ENCODE peak calls at places on chromosome 20, in five cellular contexts. B, P, A, T and X are unnamed samples.

GRCh38 chr20:31517373-31517772 is 3.1 kb downstream of the HM13 start:
- DNase-seq in B (no peak), P (peak), A (no peak), T (no peak), X (peak)

GRCh38 chr20:57897156-57897874 is 187.5 kb upstream of the PMEPA1 start:
- DNase-seq in B (no peak), P (no peak), A (no peak), T (no peak), X (no peak)

GRCh38 chr20:40970218-40970617 is 58.4 kb upstream of the TOP1 start:
- DNase-seq in B (no peak), P (no peak), A (peak), T (no peak), X (no peak)

GRCh38 chr20:58309607-58310290 is at the start of gene RAB22A:
- DNase-seq in B (peak), P (peak), A (peak), T (no peak), X (peak)

GRCh38 chr20:59190509-59190908 is 26.9 kb downstream of the ZNF831 start:
- DNase-seq in B (no peak), P (no peak), A (no peak), T (no peak), X (no peak)

GRCh38 chr20:1012359-1013168 is 10.5 kb upstream of the RSPO4 start:
- DNase-seq in B (peak), P (no peak), A (peak), T (no peak), X (no peak)

GRCh38 chr20:54070187-54070987 is at the start of gene BCAS1:
- DNase-seq in B (no peak), P (no peak), A (no peak), T (no peak), X (no peak)

GRCh38 chr20:574297-574942 is 30.8 kb upstream of the CSNK2A1 start:
- DNase-seq in B (no peak), P (peak), A (no peak), T (no peak), X (no peak)

GRCh38 chr20:62120990-62121775 is 1.1 kb upstream of the LSM14B start:
- DNase-seq in B (peak), P (peak), A (no peak), T (no peak), X (no peak)

GRCh38 chr20:31722388-31723281 is at the start of gene BCL2L1:
- DNase-seq in B (peak), P (peak), A (peak), T (no peak), X (peak)

GRCh38 chr20:48791666-48792071 is 36.1 kb downstream of the PREX1 start:
- DNase-seq in B (peak), P (no peak), A (no peak), T (no peak), X (peak)

GRCh38 chr20:15039088-15039762 is 701.8 kb upstream of the FLRT3 start:
- DNase-seq in B (no peak), P (no peak), A (no peak), T (peak), X (no peak)

GRCh38 chr20:51696304-51697118 is 71.7 kb downstream of the ATP9A start:
- DNase-seq in B (no peak), P (no peak), A (no peak), T (no peak), X (peak)

GRCh38 chr20:57795347-57795697 is 85.5 kb upstream of the PMEPA1 start:
- DNase-seq in B (no peak), P (peak), A (no peak), T (no peak), X (peak)

GRCh38 chr20:32522775-32523612 is 62.1 kb downstream of the NOL4L start:
- DNase-seq in B (no peak), P (no peak), A (no peak), T (no peak), X (no peak)

GRCh38 chr20:10218536-10219451 is at the start of gene SNAP25:
- DNase-seq in B (no peak), P (no peak), A (no peak), T (no peak), X (peak)

GRCh38 chr20:10673831-10674683 is at the start of gene JAG1:
- DNase-seq in B (peak), P (peak), A (peak), T (no peak), X (peak)

GRCh38 chr20:5065489-5066383 is 54.0 kb downstream of the PCNA start:
- DNase-seq in B (peak), P (peak), A (peak), T (peak), X (peak)

GRCh38 chr20:10511507-10512231 is 76.6 kb downstream of the SLX4IP start:
- DNase-seq in B (peak), P (peak), A (peak), T (peak), X (peak)

GRCh38 chr20:32052792-32053362 is 835 bp downstream of the HCK start:
- DNase-seq in B (peak), P (peak), A (no peak), T (no peak), X (no peak)

GRCh38 chr20:36208257-36208656 is 28.0 kb upstream of the AAR2 start:
- DNase-seq in B (no peak), P (no peak), A (no peak), T (no peak), X (no peak)
- H3K4me3 ChIP-seq in B (no peak), P (no peak), A (no peak), T (no peak), X (no peak)

GRCh38 chr20:63224272-63225081 is 8.5 kb upstream of the YTHDF1 start:
- DNase-seq in B (peak), P (no peak), A (no peak), T (no peak), X (peak)
- TF ChIP-seq CTCF in B (peak), P (no peak), A (no peak), T (peak), X (peak)

DNA sequence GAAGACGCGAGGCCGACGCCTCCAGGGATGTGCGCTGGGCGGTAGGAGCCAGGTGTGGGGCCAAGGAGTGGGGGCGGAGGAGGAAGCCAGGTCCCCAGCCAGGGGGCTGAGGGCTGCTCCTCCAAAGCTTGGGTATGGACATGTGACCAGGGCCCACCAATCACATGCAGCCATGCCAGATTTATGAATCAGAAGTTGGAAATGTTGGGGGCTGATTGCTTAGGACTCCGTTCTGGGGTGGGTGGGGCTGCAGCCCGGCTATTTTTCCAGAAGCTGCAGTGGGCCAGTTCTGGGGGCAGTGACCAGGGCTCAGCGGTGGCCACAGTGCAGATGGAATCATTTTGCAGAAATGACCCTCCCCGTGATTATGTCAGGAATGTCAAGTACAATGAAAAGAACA is 96.0 kb downstream of the CEBPB start:
- DNase-seq in B (no peak), P (peak), A (peak), T (no peak), X (peak)
- H3K4me3 ChIP-seq in B (no peak), P (peak), A (peak), T (no peak), X (no peak)

DNA sequence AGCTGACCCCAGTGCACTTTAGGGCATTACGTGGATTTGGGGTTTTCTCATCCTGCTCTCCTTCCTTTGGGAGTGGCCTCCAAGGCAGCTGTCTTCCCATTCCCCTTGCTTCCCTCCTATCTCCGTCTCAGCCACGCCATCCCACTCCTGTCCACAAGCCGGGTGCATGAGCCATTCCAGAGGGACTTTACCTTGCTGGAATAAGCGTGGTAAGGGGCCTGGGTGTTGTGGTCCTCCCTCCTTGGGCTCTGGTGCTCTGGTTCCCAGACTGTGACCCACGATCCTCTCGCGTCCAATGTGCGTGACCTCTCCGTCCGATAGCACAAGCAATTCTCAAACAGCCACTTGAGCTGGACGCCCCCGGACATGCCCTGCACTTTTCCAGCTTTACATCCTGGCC is 60.6 kb upstream of the NKX2-2 start:
- DNase-seq in B (no peak), P (no peak), A (no peak), T (no peak), X (no peak)
- TF ChIP-seq CTCF in B (no peak), P (no peak), A (no peak), T (no peak), X (no peak)

GRCh38 chr20:63977392-63978276 is 1.8 kb downstream of the SAMD10 start:
- DNase-seq in B (no peak), P (no peak), A (no peak), T (no peak), X (peak)

GRCh38 chr20:63979549-63980316 is at the start of gene SAMD10:
- DNase-seq in B (peak), P (peak), A (peak), T (no peak), X (peak)

GRCh38 chr20:63979221-63979548 is 257 bp downstream of the SAMD10 start:
- DNase-seq in B (peak), P (no peak), A (no peak), T (no peak), X (no peak)

GRCh38 chr20:63976980-63977391 is 2.5 kb downstream of the SAMD10 start:
- DNase-seq in B (no peak), P (no peak), A (no peak), T (no peak), X (no peak)

GRCh38 chr20:63978319-63979220 is 872 bp downstream of the SAMD10 start:
- DNase-seq in B (peak), P (peak), A (peak), T (no peak), X (peak)
- H3K4me3 ChIP-seq in B (peak), P (peak), A (peak), T (peak), X (peak)

DNA sequence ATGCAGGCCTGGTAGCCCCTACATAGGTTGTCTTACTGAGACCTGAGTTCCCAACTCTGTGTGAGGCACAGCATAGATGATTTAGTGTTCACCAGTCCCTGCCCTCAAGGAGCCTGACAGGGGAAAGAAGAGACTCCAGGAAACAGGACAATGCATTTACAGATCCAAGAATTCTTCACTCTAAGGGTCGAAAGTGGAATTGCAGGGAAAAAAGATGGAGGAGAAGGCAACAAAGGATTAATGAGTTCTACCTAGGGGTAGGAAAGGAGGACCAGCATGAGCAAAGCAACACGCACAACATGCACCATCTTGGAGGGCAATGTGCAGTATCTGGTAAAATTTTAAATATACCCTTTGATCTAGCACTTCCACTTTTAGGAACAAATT is 5.9 kb downstream of the SPAG4 start:
- DNase-seq in B (no peak), P (no peak), A (peak), T (no peak), X (no peak)
- TF ChIP-seq CTCF in B (no peak), P (no peak), A (no peak), T (no peak), X (peak)

DNA sequence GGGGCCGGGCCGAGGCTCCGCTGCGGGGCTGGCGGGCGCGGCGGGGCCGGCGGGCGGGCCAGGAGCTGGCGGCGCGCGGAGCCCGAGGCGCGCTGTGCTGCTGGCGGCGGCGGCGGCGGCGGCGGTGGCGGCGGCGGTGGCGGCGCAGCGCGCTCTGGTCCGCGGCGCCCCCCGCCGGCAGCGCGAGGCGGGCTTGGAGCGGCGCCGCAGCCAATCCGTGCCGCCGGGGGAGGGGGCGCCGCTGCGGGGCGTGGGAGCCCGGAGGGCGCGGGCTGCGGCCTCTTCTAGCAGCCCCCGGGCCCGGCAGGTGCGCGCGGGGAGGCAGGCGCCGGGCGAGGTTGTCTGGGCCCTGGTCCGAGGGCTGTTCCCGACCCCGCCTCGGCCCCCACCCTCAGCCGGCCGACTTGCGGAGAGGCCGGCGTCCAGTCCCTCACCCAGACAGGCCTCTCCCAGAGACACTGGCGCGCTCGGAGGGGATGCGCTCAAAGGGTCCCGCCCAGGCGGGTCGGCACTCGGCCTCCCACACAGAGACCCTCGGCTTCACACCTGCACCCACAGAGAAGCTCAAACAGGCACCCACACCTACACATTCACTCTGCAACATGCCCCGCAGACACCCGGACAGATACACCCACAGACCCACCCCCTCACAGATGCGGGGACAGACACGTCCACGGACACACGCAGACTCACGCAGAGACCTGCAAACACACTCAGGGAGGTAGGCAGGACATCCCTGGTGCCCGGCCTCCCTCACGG is at the start of gene RIMS4:
- DNase-seq in B (no peak), P (no peak), A (peak), T (no peak), X (no peak)
- H3K4me3 ChIP-seq in B (peak), P (peak), A (peak), T (no peak), X (no peak)

GRCh38 chr20:42204261-42204660 is 586.1 kb upstream of the CHD6 start:
- DNase-seq in B (no peak), P (no peak), A (no peak), T (no peak), X (no peak)
- TF ChIP-seq CTCF in B (peak), P (peak), A (no peak), T (peak), X (no peak)